ENCODE peak calls at places on chromosomes 11 and 22, in four cellular contexts. D, A, O and G are unnamed samples.

GRCh38 chr11:130413383-130414106 is 14.9 kb downstream of the ADAMTS8 start:
- DNase-seq in D (no peak), A (peak), O (no peak), G (no peak)

GRCh38 chr22:38033522-38034277 is 23.5 kb upstream of the PICK1 start:
- DNase-seq in D (peak), A (no peak), O (no peak), G (no peak)

GRCh38 chr22:47398921-47399790 is 636.7 kb downstream of the TBC1D22A start:
- DNase-seq in D (no peak), A (no peak), O (no peak), G (no peak)

GRCh38 chr11:114340311-114341131 is 44.3 kb downstream of the NNMT start:
- DNase-seq in D (peak), A (peak), O (peak), G (peak)

GRCh38 chr11:118524757-118525465 is 2.4 kb upstream of the TTC36 start:
- DNase-seq in D (no peak), A (no peak), O (no peak), G (no peak)

GRCh38 chr11:10657308-10658271 is 36.0 kb downstream of the IRAG1 start:
- DNase-seq in D (no peak), A (peak), O (peak), G (no peak)

GRCh38 chr22:47335460-47335859 is 573.0 kb downstream of the TBC1D22A start:
- DNase-seq in D (no peak), A (no peak), O (no peak), G (no peak)

GRCh38 chr11:71433648-71434450 is 14.3 kb downstream of the DHCR7 start:
- DNase-seq in D (no peak), A (no peak), O (peak), G (no peak)

GRCh38 chr11:35463211-35463810 is 44.0 kb upstream of the SLC1A2 start:
- DNase-seq in D (no peak), A (no peak), O (no peak), G (no peak)

DNA sequence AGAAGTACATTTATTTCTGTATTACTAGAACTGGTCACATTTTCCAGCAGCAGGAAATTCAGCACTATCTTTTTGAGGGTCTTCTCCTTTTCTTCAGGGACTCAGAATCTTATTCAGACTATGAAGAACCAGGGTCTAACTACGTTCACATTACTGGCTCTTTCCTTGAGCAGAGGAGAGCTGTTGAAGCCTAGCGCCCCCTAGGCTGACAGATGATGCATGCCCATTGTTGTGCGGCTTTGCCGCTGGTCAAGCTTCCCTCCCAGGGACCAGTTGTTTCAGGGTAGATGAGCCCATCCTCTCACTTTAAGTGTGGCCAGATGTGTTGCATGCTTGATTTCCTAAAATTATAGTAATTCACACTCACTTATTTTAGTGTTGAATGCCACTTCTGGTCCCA is 168.2 kb upstream of the PDGFD start:
- DNase-seq in D (peak), A (peak), O (peak), G (peak)
- TF ChIP-seq EZH2phosphoT487 in D (no peak), A (no peak), O (no peak), G (no peak)

DNA sequence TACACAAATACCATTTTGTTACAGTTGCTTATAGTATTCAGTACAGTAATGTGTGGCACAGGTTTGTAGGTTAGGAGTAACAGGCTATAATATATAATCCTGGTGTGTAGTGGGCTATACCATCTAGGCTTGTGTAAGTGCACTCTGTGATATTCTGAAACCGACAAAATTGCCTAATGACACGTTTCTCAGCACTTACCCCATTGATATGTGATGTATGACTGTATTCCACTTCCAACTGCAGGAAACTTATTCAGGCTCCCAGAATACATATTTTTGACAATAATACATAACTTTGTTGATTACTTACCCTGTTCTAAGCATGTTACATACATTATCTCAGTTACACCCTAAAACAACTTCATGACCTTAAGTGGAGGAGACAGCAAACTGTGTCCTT is 5.1 kb upstream of the PICALM start:
- DNase-seq in D (no peak), A (no peak), O (no peak), G (no peak)
- TF ChIP-seq EZH2phosphoT487 in D (no peak), A (no peak), O (no peak), G (no peak)

GRCh38 chr11:12695878-12696277 is 21.7 kb downstream of the TEAD1 start:
- DNase-seq in D (no peak), A (no peak), O (no peak), G (no peak)

GRCh38 chr11:12696911-12697581 is 22.8 kb downstream of the TEAD1 start:
- DNase-seq in D (no peak), A (peak), O (no peak), G (peak)

GRCh38 chr11:12693485-12694181 is 19.4 kb downstream of the TEAD1 start:
- DNase-seq in D (no peak), A (peak), O (peak), G (peak)

GRCh38 chr11:12694182-12694531 is 19.9 kb downstream of the TEAD1 start:
- DNase-seq in D (no peak), A (no peak), O (peak), G (no peak)

GRCh38 chr11:12695221-12695794 is 21.1 kb downstream of the TEAD1 start:
- DNase-seq in D (no peak), A (no peak), O (no peak), G (no peak)
- TF ChIP-seq EZH2phosphoT487 in D (no peak), A (no peak), O (no peak), G (no peak)

GRCh38 chr11:128627666-128628342 is 40.4 kb upstream of the ETS1 start:
- DNase-seq in D (no peak), A (no peak), O (no peak), G (no peak)

GRCh38 chr11:128626913-128627665 is 39.7 kb upstream of the ETS1 start:
- DNase-seq in D (no peak), A (no peak), O (no peak), G (no peak)

GRCh38 chr11:128625316-128625715 is 38.0 kb upstream of the ETS1 start:
- DNase-seq in D (no peak), A (no peak), O (no peak), G (no peak)

GRCh38 chr11:128624269-128625170 is 37.2 kb upstream of the ETS1 start:
- DNase-seq in D (no peak), A (no peak), O (no peak), G (no peak)

GRCh38 chr11:128625766-128626165 is 38.4 kb upstream of the ETS1 start:
- DNase-seq in D (no peak), A (no peak), O (no peak), G (no peak)
- TF ChIP-seq EZH2phosphoT487 in D (no peak), A (no peak), O (no peak), G (no peak)

GRCh38 chr11:16779436-16779835 is 41.0 kb downstream of the C11orf58 start:
- DNase-seq in D (no peak), A (no peak), O (no peak), G (peak)

GRCh38 chr11:16778876-16779275 is 40.4 kb downstream of the C11orf58 start:
- DNase-seq in D (no peak), A (no peak), O (no peak), G (no peak)

GRCh38 chr11:16776716-16777115 is 38.3 kb downstream of the C11orf58 start:
- DNase-seq in D (no peak), A (no peak), O (no peak), G (no peak)

GRCh38 chr11:16777576-16777975 is 39.1 kb downstream of the C11orf58 start:
- DNase-seq in D (no peak), A (no peak), O (no peak), G (no peak)

GRCh38 chr11:16778286-16778685 is 39.8 kb downstream of the C11orf58 start:
- DNase-seq in D (no peak), A (no peak), O (no peak), G (no peak)
- TF ChIP-seq EZH2phosphoT487 in D (no peak), A (no peak), O (no peak), G (no peak)

GRCh38 chr11:12089473-12089872 is 20.9 kb upstream of the MICAL2 start:
- DNase-seq in D (no peak), A (peak), O (no peak), G (no peak)

GRCh38 chr11:12087075-12087775 is 23.2 kb upstream of the MICAL2 start:
- DNase-seq in D (no peak), A (peak), O (no peak), G (peak)

GRCh38 chr11:12089041-12089440 is 21.3 kb upstream of the MICAL2 start:
- DNase-seq in D (no peak), A (no peak), O (no peak), G (no peak)

GRCh38 chr11:12088531-12088930 is 21.9 kb upstream of the MICAL2 start:
- DNase-seq in D (no peak), A (no peak), O (no peak), G (no peak)

DNA sequence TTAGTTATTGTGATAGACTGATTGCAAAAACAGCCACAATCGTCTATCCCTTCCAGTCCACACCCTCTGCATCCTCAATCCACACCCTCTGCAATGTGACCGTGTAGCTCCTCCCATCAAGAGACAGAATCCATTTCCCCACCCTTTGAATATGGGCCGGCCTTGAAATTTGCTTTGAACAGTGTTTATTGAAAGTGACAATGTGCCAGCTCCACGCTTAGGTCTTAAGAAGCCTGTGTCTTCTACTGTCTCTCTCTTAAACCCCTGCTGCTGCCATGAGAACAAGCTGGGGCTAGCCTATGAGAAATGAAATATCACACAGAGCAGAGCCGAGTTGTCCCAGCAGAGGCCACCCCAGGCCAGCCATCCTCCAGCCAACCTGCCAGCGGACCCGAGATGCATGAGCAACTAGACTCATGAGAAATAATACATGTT is 22.3 kb upstream of the MICAL2 start:
- DNase-seq in D (no peak), A (peak), O (no peak), G (no peak)
- TF ChIP-seq EZH2phosphoT487 in D (no peak), A (no peak), O (no peak), G (no peak)

DNA sequence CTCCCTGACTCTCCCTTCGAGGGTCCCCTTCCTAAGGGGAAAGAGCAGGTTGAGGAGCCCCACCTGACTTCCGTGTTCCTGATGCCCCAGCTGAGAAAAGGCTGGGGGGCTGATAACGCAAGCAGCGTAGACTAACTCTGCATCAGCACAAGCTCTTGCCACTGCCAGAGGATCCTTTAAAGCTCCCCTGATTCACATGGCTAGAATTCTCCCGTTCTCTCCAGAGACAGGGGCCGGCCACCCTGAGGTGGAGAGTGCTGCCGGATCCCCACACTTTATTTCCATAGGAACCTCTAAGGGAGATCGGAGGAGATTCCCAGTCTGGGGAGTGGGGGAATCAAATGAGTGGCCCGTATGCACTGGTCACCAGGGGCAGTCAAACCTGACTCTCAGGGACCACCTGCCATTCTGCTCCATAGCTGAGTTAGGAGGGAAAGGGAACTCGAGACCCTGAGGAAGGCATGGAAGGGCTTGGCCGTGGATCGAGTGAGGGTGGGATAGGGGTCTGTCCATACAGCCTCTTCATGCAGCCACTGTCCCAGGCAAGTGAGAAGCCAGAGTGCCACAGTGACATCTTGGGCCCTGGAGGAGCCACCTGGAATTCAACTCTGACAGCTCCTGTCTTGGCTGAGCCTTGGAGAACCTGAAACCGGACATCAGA is 1.4 kb upstream of the VSIG10L2 start:
- DNase-seq in D (no peak), A (no peak), O (no peak), G (no peak)
- TF ChIP-seq EZH2phosphoT487 in D (no peak), A (no peak), O (no peak), G (no peak)

GRCh38 chr11:44860967-44861828 is 89.5 kb downstream of the TP53I11 start:
- DNase-seq in D (no peak), A (no peak), O (no peak), G (no peak)
- TF ChIP-seq EZH2phosphoT487 in D (no peak), A (no peak), O (no peak), G (no peak)

GRCh38 chr11:2307733-2308331 is 6.0 kb downstream of the TSPAN32 start:
- DNase-seq in D (no peak), A (no peak), O (no peak), G (no peak)

GRCh38 chr11:2305140-2305861 is 3.5 kb downstream of the TSPAN32 start:
- DNase-seq in D (peak), A (peak), O (peak), G (no peak)

GRCh38 chr11:2308713-2309112 is 6.9 kb downstream of the TSPAN32 start:
- DNase-seq in D (no peak), A (no peak), O (no peak), G (no peak)

GRCh38 chr11:2305862-2306823 is 4.3 kb downstream of the TSPAN32 start:
- DNase-seq in D (no peak), A (no peak), O (peak), G (no peak)

DNA sequence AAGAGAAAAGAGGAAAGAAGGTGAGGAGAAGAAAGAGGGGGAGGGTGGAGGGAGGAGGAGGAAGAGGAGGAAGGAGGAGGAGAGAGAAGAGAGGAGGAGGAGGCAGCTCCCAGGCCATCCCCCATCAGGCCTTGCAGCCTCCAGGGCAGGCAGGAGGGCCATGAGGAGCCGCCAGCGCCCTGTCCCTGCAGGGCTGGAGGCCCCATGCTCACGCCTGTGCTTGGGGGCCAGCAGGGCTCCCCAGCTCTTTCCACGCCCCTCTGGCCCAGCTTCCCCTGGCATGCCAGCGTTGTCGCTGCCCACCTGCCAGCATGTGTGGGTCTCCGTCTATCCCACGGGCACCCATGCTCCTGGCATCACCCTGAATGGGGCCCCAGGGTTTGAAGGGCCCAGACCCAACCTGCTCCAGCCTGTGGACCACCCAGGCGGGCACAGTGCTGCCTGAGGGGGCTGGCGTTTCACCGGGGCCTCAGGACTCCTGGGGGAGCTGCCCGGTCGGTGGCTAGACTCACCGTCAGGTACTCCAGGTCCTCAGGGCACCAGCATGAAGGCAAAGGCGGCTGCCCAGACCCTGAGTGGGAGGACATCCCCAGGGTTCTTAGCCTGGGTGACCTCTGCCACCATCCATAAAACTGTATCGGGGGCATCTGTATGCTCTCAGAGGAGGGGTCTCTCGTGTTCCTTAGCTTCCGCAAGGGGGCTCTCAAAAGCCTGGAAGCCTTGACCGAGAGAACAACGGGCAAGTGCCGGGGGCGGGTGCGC is 5.3 kb downstream of the TSPAN32 start:
- DNase-seq in D (no peak), A (no peak), O (no peak), G (no peak)
- TF ChIP-seq EZH2phosphoT487 in D (no peak), A (no peak), O (no peak), G (no peak)

GRCh38 chr11:60768202-60768601 is 11.5 kb downstream of the MS4A15 start:
- DNase-seq in D (no peak), A (no peak), O (no peak), G (no peak)
- TF ChIP-seq EZH2phosphoT487 in D (no peak), A (no peak), O (no peak), G (no peak)